ENCODE peak calls at places on chromosome 21, in ten cellular contexts. One of them, this sample, is unnamed.

GRCh38 chr21:21188513-21189188 is 190.4 kb downstream of the NCAM2 start:
- DNase-seq in CD8-positive, alpha-beta memory T cell: no peak
- DNase-seq in BE2C: peak
- DNase-seq in SJSA1: no peak
- DNase-seq in astrocyte of the cerebellum: peak
- DNase-seq in uterus: no peak
- DNase-seq in retinal pigment epithelial cell: peak
- DNase-seq in stomach: no peak
- DNase-seq in A673: peak
- DNase-seq in fibroblast of villous mesenchyme: no peak
- DNase-seq in this sample: no peak

GRCh38 chr21:32578107-32578691 is 7.1 kb downstream of the TCP10L start:
- DNase-seq in CD8-positive, alpha-beta memory T cell: peak
- DNase-seq in uterus: no peak
- DNase-seq in fibroblast of villous mesenchyme: no peak
- DNase-seq in retinal pigment epithelial cell: no peak
- DNase-seq in BE2C: peak
- DNase-seq in stomach: no peak
- DNase-seq in SJSA1: no peak
- DNase-seq in astrocyte of the cerebellum: no peak
- DNase-seq in A673: peak
- DNase-seq in this sample: no peak

GRCh38 chr21:46517361-46517760 is 58.7 kb downstream of the DIP2A start:
- DNase-seq in astrocyte of the cerebellum: peak
- DNase-seq in retinal pigment epithelial cell: no peak
- DNase-seq in SJSA1: no peak
- DNase-seq in A673: no peak
- DNase-seq in uterus: no peak
- DNase-seq in BE2C: no peak
- DNase-seq in CD8-positive, alpha-beta memory T cell: no peak
- DNase-seq in stomach: peak
- DNase-seq in fibroblast of villous mesenchyme: peak
- DNase-seq in this sample: no peak

GRCh38 chr21:33230518-33231324 is 983 bp downstream of the IFNAR2 start:
- DNase-seq in SJSA1: peak
- DNase-seq in retinal pigment epithelial cell: no peak
- DNase-seq in fibroblast of villous mesenchyme: peak
- DNase-seq in BE2C: peak
- DNase-seq in uterus: peak
- DNase-seq in A673: peak
- DNase-seq in astrocyte of the cerebellum: peak
- DNase-seq in CD8-positive, alpha-beta memory T cell: peak
- DNase-seq in stomach: no peak
- DNase-seq in this sample: no peak

GRCh38 chr21:28518620-28519019 is 474.1 kb downstream of the LTN1 start:
- DNase-seq in retinal pigment epithelial cell: no peak
- DNase-seq in A673: peak
- DNase-seq in BE2C: no peak
- DNase-seq in fibroblast of villous mesenchyme: no peak
- DNase-seq in CD8-positive, alpha-beta memory T cell: no peak
- DNase-seq in astrocyte of the cerebellum: no peak
- DNase-seq in uterus: no peak
- DNase-seq in SJSA1: no peak
- DNase-seq in stomach: no peak
- DNase-seq in this sample: no peak

GRCh38 chr21:38679531-38679930 is 126.2 kb upstream of the ETS2 start:
- DNase-seq in CD8-positive, alpha-beta memory T cell: no peak
- DNase-seq in SJSA1: peak
- DNase-seq in retinal pigment epithelial cell: no peak
- DNase-seq in uterus: no peak
- DNase-seq in BE2C: no peak
- DNase-seq in A673: no peak
- DNase-seq in stomach: no peak
- DNase-seq in fibroblast of villous mesenchyme: peak
- DNase-seq in astrocyte of the cerebellum: peak
- DNase-seq in this sample: no peak

GRCh38 chr21:28949318-28949717 is 43.4 kb downstream of the LTN1 start:
- DNase-seq in SJSA1: no peak
- DNase-seq in CD8-positive, alpha-beta memory T cell: no peak
- DNase-seq in uterus: no peak
- DNase-seq in A673: no peak
- DNase-seq in BE2C: no peak
- DNase-seq in stomach: no peak
- DNase-seq in fibroblast of villous mesenchyme: no peak
- DNase-seq in astrocyte of the cerebellum: no peak
- DNase-seq in retinal pigment epithelial cell: no peak
- DNase-seq in this sample: no peak

GRCh38 chr21:25636727-25637126 is 2.3 kb upstream of the JAM2 start:
- DNase-seq in astrocyte of the cerebellum: no peak
- DNase-seq in retinal pigment epithelial cell: no peak
- DNase-seq in fibroblast of villous mesenchyme: no peak
- DNase-seq in SJSA1: no peak
- DNase-seq in CD8-positive, alpha-beta memory T cell: no peak
- DNase-seq in A673: no peak
- DNase-seq in uterus: no peak
- DNase-seq in BE2C: no peak
- DNase-seq in stomach: no peak
- DNase-seq in this sample: no peak

GRCh38 chr21:35159881-35160280 is 110.8 kb upstream of the RUNX1 start:
- DNase-seq in A673: no peak
- DNase-seq in stomach: no peak
- DNase-seq in astrocyte of the cerebellum: no peak
- DNase-seq in fibroblast of villous mesenchyme: peak
- DNase-seq in SJSA1: peak
- DNase-seq in CD8-positive, alpha-beta memory T cell: no peak
- DNase-seq in uterus: no peak
- DNase-seq in BE2C: no peak
- DNase-seq in retinal pigment epithelial cell: no peak
- DNase-seq in this sample: no peak

GRCh38 chr21:38032402-38032801 is 116.1 kb upstream of the KCNJ6 start:
- DNase-seq in BE2C: no peak
- DNase-seq in astrocyte of the cerebellum: no peak
- DNase-seq in fibroblast of villous mesenchyme: no peak
- DNase-seq in stomach: no peak
- DNase-seq in CD8-positive, alpha-beta memory T cell: no peak
- DNase-seq in uterus: no peak
- DNase-seq in A673: no peak
- DNase-seq in retinal pigment epithelial cell: no peak
- DNase-seq in SJSA1: no peak
- DNase-seq in this sample: no peak

GRCh38 chr21:37665230-37666024 is 250.8 kb downstream of the KCNJ6 start:
- DNase-seq in CD8-positive, alpha-beta memory T cell: no peak
- DNase-seq in stomach: no peak
- DNase-seq in SJSA1: peak
- DNase-seq in retinal pigment epithelial cell: no peak
- DNase-seq in A673: no peak
- DNase-seq in astrocyte of the cerebellum: no peak
- DNase-seq in uterus: peak
- DNase-seq in fibroblast of villous mesenchyme: no peak
- DNase-seq in BE2C: no peak
- DNase-seq in this sample: no peak

GRCh38 chr21:26977741-26978140 is 10.9 kb upstream of the ADAMTS5 start:
- DNase-seq in stomach: no peak
- DNase-seq in astrocyte of the cerebellum: no peak
- DNase-seq in BE2C: no peak
- DNase-seq in A673: no peak
- DNase-seq in retinal pigment epithelial cell: no peak
- DNase-seq in SJSA1: peak
- DNase-seq in uterus: no peak
- DNase-seq in fibroblast of villous mesenchyme: peak
- DNase-seq in CD8-positive, alpha-beta memory T cell: no peak
- DNase-seq in this sample: no peak

GRCh38 chr21:42234026-42234425 is 15.1 kb downstream of the ABCG1 start:
- DNase-seq in stomach: no peak
- DNase-seq in fibroblast of villous mesenchyme: no peak
- DNase-seq in retinal pigment epithelial cell: no peak
- DNase-seq in BE2C: no peak
- DNase-seq in A673: no peak
- DNase-seq in CD8-positive, alpha-beta memory T cell: no peak
- DNase-seq in SJSA1: no peak
- DNase-seq in astrocyte of the cerebellum: no peak
- DNase-seq in uterus: no peak
- DNase-seq in this sample: no peak
- H3K4me3 ChIP-seq in stomach: peak
- H3K4me3 ChIP-seq in fibroblast of villous mesenchyme: no peak
- H3K4me3 ChIP-seq in retinal pigment epithelial cell: peak
- H3K4me3 ChIP-seq in BE2C: peak
- H3K4me3 ChIP-seq in A673: no peak
- H3K4me3 ChIP-seq in CD8-positive, alpha-beta memory T cell: peak
- H3K4me3 ChIP-seq in SJSA1: no peak
- H3K4me3 ChIP-seq in astrocyte of the cerebellum: no peak
- H3K4me3 ChIP-seq in uterus: no peak
- H3K4me3 ChIP-seq in this sample: no peak

DNA sequence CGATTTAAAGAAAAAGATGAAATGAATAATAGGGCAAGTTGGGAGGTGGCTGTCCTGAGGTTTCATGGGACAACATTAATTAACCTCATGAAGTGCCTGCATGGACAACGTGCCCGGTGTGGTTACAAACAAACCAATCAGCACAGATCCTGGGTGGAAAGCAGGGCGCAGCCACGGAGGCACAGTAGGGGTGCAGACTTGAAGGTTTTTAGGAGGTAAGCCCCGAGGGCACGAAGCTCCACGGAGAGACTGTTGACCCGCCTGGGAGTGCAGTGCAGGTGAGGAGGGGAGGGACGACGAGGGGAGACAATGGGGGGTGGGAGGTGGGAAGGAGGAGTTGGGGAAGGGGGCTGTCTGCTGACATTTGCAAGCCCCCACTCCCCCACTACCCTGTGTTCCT is 2.3 kb upstream of the RIPK4 start:
- DNase-seq in CD8-positive, alpha-beta memory T cell: no peak
- DNase-seq in retinal pigment epithelial cell: no peak
- DNase-seq in SJSA1: no peak
- DNase-seq in astrocyte of the cerebellum: no peak
- DNase-seq in BE2C: no peak
- DNase-seq in stomach: no peak
- DNase-seq in A673: no peak
- DNase-seq in uterus: no peak
- DNase-seq in fibroblast of villous mesenchyme: no peak
- DNase-seq in this sample: no peak
- H3K4me3 ChIP-seq in CD8-positive, alpha-beta memory T cell: peak
- H3K4me3 ChIP-seq in retinal pigment epithelial cell: peak
- H3K4me3 ChIP-seq in SJSA1: peak
- H3K4me3 ChIP-seq in astrocyte of the cerebellum: peak
- H3K4me3 ChIP-seq in BE2C: no peak
- H3K4me3 ChIP-seq in stomach: peak
- H3K4me3 ChIP-seq in A673: peak
- H3K4me3 ChIP-seq in uterus: peak
- H3K4me3 ChIP-seq in fibroblast of villous mesenchyme: no peak
- H3K4me3 ChIP-seq in this sample: peak

DNA sequence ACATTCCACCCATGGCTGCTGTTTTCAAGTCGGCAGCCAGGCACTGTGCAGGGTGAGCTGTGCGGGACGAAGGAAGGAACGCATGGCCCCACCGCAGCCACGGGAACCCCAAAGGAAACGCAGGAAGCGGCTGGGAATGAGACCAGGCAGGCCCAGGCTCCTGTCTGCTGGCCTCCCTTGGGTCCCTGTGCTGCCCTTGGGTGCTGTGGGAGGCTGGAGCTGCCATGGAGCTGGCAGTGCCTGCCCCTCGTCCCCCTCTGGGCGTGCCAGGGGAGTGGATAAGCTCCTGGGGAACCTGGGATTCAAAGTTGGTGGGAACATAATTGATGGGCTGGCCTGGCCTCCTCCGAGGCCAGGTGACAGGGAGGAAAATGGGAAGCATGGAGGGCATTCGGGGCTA is 5.3 kb upstream of the KRTAP10-4 start:
- DNase-seq in uterus: no peak
- DNase-seq in retinal pigment epithelial cell: no peak
- DNase-seq in astrocyte of the cerebellum: no peak
- DNase-seq in SJSA1: no peak
- DNase-seq in stomach: no peak
- DNase-seq in CD8-positive, alpha-beta memory T cell: no peak
- DNase-seq in A673: no peak
- DNase-seq in fibroblast of villous mesenchyme: no peak
- DNase-seq in BE2C: no peak
- DNase-seq in this sample: no peak
- H3K4me3 ChIP-seq in uterus: no peak
- H3K4me3 ChIP-seq in retinal pigment epithelial cell: no peak
- H3K4me3 ChIP-seq in astrocyte of the cerebellum: no peak
- H3K4me3 ChIP-seq in SJSA1: no peak
- H3K4me3 ChIP-seq in stomach: no peak
- H3K4me3 ChIP-seq in CD8-positive, alpha-beta memory T cell: no peak
- H3K4me3 ChIP-seq in A673: no peak
- H3K4me3 ChIP-seq in fibroblast of villous mesenchyme: no peak
- H3K4me3 ChIP-seq in BE2C: no peak
- H3K4me3 ChIP-seq in this sample: no peak

GRCh38 chr21:17139696-17140095 is 373.1 kb upstream of the CXADR start:
- DNase-seq in A673: no peak
- DNase-seq in CD8-positive, alpha-beta memory T cell: no peak
- DNase-seq in astrocyte of the cerebellum: no peak
- DNase-seq in BE2C: no peak
- DNase-seq in uterus: no peak
- DNase-seq in retinal pigment epithelial cell: no peak
- DNase-seq in stomach: no peak
- DNase-seq in SJSA1: no peak
- DNase-seq in fibroblast of villous mesenchyme: peak
- DNase-seq in this sample: no peak
- H3K4me3 ChIP-seq in A673: no peak
- H3K4me3 ChIP-seq in CD8-positive, alpha-beta memory T cell: no peak
- H3K4me3 ChIP-seq in astrocyte of the cerebellum: no peak
- H3K4me3 ChIP-seq in BE2C: no peak
- H3K4me3 ChIP-seq in uterus: peak
- H3K4me3 ChIP-seq in retinal pigment epithelial cell: no peak
- H3K4me3 ChIP-seq in stomach: peak
- H3K4me3 ChIP-seq in SJSA1: peak
- H3K4me3 ChIP-seq in fibroblast of villous mesenchyme: peak
- H3K4me3 ChIP-seq in this sample: peak